ENCODE peak calls at places on chromosomes 1 and 21, in seven cellular contexts. L is left lung, M is heart left ventricle, H is Panc1, A is upper lobe of left lung, V is psoas muscle, K is HepG2. F is an unnamed sample.

GRCh38 chr1:3598051-3598471 is 13.2 kb downstream of the MEGF6 start:
- ATAC-seq in L (peak), M (no peak), H (no peak), A (no peak), V (no peak), K (no peak), F (no peak)

GRCh38 chr1:9990944-9991343 is 6.1 kb upstream of the RBP7 start:
- ATAC-seq in L (peak), M (peak), H (no peak), A (no peak), V (no peak), K (no peak), F (peak)

GRCh38 chr1:237059244-237059643 is 17.3 kb downstream of the RYR2 start:
- ATAC-seq in L (no peak), M (no peak), H (no peak), A (no peak), V (no peak), K (no peak), F (no peak)

GRCh38 chr1:30984991-30985503 is 76.5 kb upstream of the SDC3 start:
- ATAC-seq in L (no peak), M (no peak), H (no peak), A (no peak), V (no peak), K (no peak), F (no peak)

GRCh38 chr1:897176-897575 is 26.5 kb upstream of the SAMD11 start:
- ATAC-seq in L (no peak), M (no peak), H (no peak), A (no peak), V (no peak), K (no peak), F (no peak)

GRCh38 chr1:37478890-37479254 is 4.5 kb downstream of the ZC3H12A start:
- ATAC-seq in L (no peak), M (no peak), H (no peak), A (no peak), V (no peak), K (no peak), F (no peak)

GRCh38 chr1:101059945-101060542 is 34.5 kb upstream of the DPH5 start:
- ATAC-seq in L (no peak), M (no peak), H (no peak), A (no peak), V (no peak), K (no peak), F (no peak)

GRCh38 chr1:154423303-154423987 is 18.3 kb downstream of the IL6R start:
- ATAC-seq in L (no peak), M (no peak), H (no peak), A (no peak), V (no peak), K (no peak), F (no peak)

GRCh38 chr1:75125161-75125681 is 9.0 kb upstream of the LHX8 start:
- ATAC-seq in L (no peak), M (no peak), H (no peak), A (no peak), V (no peak), K (no peak), F (no peak)

GRCh38 chr1:58047265-58047858 is 499.2 kb downstream of the OMA1 start:
- ATAC-seq in L (peak), M (no peak), H (peak), A (peak), V (no peak), K (peak), F (no peak)

GRCh38 chr1:226436472-226436854 is 28.6 kb upstream of the PARP1 start:
- ATAC-seq in L (no peak), M (no peak), H (no peak), A (no peak), V (no peak), K (no peak), F (no peak)

GRCh38 chr1:245091818-245092637 is 62.8 kb upstream of the KIF26B start:
- ATAC-seq in L (peak), M (no peak), H (peak), A (peak), V (peak), K (peak), F (peak)

GRCh38 chr1:46202975-46203737 is at the start of gene LURAP1:
- ATAC-seq in L (peak), M (peak), H (peak), A (peak), V (peak), K (peak), F (peak)

GRCh38 chr1:236280438-236281285 is 1.1 kb downstream of the ERO1B start:
- ATAC-seq in L (no peak), M (no peak), H (peak), A (no peak), V (no peak), K (peak), F (no peak)

GRCh38 chr1:85602536-85602935 is 22.0 kb downstream of the CCN1 start:
- ATAC-seq in L (no peak), M (no peak), H (no peak), A (no peak), V (no peak), K (peak), F (no peak)

GRCh38 chr1:9454494-9455066 is 84.7 kb upstream of the SLC25A33 start:
- ATAC-seq in L (no peak), M (no peak), H (no peak), A (no peak), V (no peak), K (no peak), F (no peak)

GRCh38 chr1:36359383-36359782 is 26.3 kb downstream of the STK40 start:
- ATAC-seq in L (no peak), M (no peak), H (no peak), A (no peak), V (no peak), K (no peak), F (no peak)

GRCh38 chr1:178483251-178483957 is 13.4 kb downstream of the CLEC20A start:
- ATAC-seq in L (no peak), M (no peak), H (no peak), A (no peak), V (no peak), K (no peak), F (no peak)

GRCh38 chr1:66563094-66563800 is 29.3 kb downstream of the SGIP1 start:
- ATAC-seq in L (peak), M (peak), H (peak), A (peak), V (no peak), K (no peak), F (peak)

GRCh38 chr1:165501351-165501974 is 42.3 kb upstream of the LRRC52 start:
- ATAC-seq in L (no peak), M (no peak), H (no peak), A (no peak), V (peak), K (no peak), F (no peak)

GRCh38 chr1:107443027-107443426 is 302.2 kb downstream of the NTNG1 start:
- ATAC-seq in L (no peak), M (no peak), H (no peak), A (no peak), V (no peak), K (no peak), F (no peak)

GRCh38 chr1:9849691-9850441 is 26.1 kb upstream of the CLSTN1 start:
- ATAC-seq in L (no peak), M (no peak), H (no peak), A (no peak), V (no peak), K (no peak), F (no peak)

GRCh38 chr1:179872558-179872957 is 5.0 kb downstream of the TOR1AIP2 start:
- ATAC-seq in L (no peak), M (no peak), H (no peak), A (no peak), V (no peak), K (no peak), F (no peak)

GRCh38 chr1:109793486-109794318 is 30.0 kb upstream of the EPS8L3 start:
- ATAC-seq in L (peak), M (peak), H (peak), A (no peak), V (peak), K (no peak), F (peak)

GRCh38 chr1:91742848-91743292 is 143.1 kb downstream of the TGFBR3 start:
- ATAC-seq in L (peak), M (no peak), H (peak), A (no peak), V (no peak), K (no peak), F (peak)

GRCh38 chr1:167273027-167273800 is 52.5 kb downstream of the POU2F1 start:
- ATAC-seq in L (peak), M (peak), H (peak), A (no peak), V (peak), K (no peak), F (no peak)

GRCh38 chr1:156336242-156336641 is 1.9 kb downstream of the CCT3 start:
- ATAC-seq in L (no peak), M (no peak), H (no peak), A (no peak), V (no peak), K (no peak), F (no peak)
- H3K4me3 ChIP-seq in L (no peak), M (no peak), H (peak), A (no peak), V (peak), K (peak), F (peak)

DNA sequence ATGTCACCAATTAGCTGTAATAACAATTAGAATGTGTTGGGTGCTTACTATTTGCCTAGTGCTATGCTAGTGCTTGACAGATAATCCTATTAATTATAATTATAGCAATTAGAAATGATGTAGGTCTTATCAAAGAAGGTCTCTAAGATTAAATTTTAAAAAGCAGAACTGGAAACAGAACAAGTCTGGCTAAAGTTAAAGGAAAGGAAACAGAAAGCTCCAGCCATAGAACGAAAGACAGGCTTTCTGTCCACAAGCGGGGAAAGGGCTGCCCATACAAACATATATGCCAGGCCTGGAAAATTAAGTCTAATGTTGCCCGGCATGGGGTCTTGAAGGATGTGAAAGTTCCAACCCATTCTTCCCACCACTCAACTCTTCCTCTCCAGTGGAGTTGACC is 4.9 kb downstream of the PCNX2 start:
- ATAC-seq in L (no peak), M (no peak), H (no peak), A (no peak), V (no peak), K (no peak), F (no peak)
- H3K4me3 ChIP-seq in L (no peak), M (no peak), H (no peak), A (no peak), V (no peak), K (no peak), F (no peak)

GRCh38 chr1:17586172-17586963 is 46.9 kb downstream of the ARHGEF10L start:
- ATAC-seq in L (peak), M (no peak), H (peak), A (no peak), V (peak), K (peak), F (peak)

GRCh38 chr1:17585266-17585987 is 45.9 kb downstream of the ARHGEF10L start:
- ATAC-seq in L (no peak), M (no peak), H (no peak), A (no peak), V (no peak), K (no peak), F (no peak)

GRCh38 chr1:17584539-17584938 is 45.0 kb downstream of the ARHGEF10L start:
- ATAC-seq in L (no peak), M (no peak), H (no peak), A (no peak), V (no peak), K (no peak), F (no peak)

GRCh38 chr1:17587693-17588047 is 48.2 kb downstream of the ARHGEF10L start:
- ATAC-seq in L (no peak), M (peak), H (peak), A (no peak), V (peak), K (peak), F (peak)

GRCh38 chr1:17588048-17588781 is 48.7 kb downstream of the ARHGEF10L start:
- ATAC-seq in L (peak), M (peak), H (peak), A (peak), V (peak), K (peak), F (peak)
- H3K4me3 ChIP-seq in L (no peak), M (peak), H (no peak), A (peak), V (peak), K (no peak), F (no peak)

GRCh38 chr1:26700711-26701110 is 4.9 kb downstream of the ARID1A start:
- ATAC-seq in L (no peak), M (no peak), H (no peak), A (no peak), V (no peak), K (no peak), F (no peak)

GRCh38 chr1:26701995-26702679 is 6.3 kb downstream of the ARID1A start:
- ATAC-seq in L (no peak), M (no peak), H (no peak), A (no peak), V (no peak), K (no peak), F (no peak)

GRCh38 chr1:26703466-26703865 is 7.7 kb downstream of the ARID1A start:
- ATAC-seq in L (no peak), M (no peak), H (no peak), A (no peak), V (no peak), K (no peak), F (no peak)

GRCh38 chr1:26702680-26703038 is 6.8 kb downstream of the ARID1A start:
- ATAC-seq in L (no peak), M (no peak), H (no peak), A (no peak), V (no peak), K (no peak), F (no peak)

GRCh38 chr1:26701266-26701994 is 5.6 kb downstream of the ARID1A start:
- ATAC-seq in L (no peak), M (no peak), H (no peak), A (no peak), V (no peak), K (no peak), F (no peak)
- H3K4me3 ChIP-seq in L (no peak), M (no peak), H (no peak), A (no peak), V (peak), K (no peak), F (no peak)

DNA sequence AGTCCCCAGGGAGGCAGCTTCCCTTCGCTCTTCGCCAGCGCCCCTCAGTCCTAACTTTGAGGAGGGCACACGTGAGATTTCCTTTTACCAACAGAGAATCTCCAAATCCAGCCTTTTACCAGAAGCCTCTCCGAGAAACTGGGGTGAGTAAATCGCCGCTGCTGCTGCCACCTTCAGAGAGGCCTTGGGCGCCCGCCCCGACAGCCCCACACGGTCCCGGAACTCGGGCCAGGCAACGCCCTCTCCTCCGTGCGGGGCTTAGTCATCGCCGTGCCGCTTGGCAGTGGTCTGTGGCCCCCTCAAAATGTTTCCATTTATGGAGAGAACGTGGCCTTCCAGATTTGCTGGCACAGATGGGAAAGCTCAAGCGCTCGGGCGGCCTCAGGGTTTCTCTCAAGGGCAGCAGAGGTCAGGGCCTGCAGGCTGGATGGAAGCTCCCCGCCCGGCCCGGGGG is 41.4 kb upstream of the COL6A2 start:
- ATAC-seq in L (peak), M (peak), H (no peak), A (peak), V (peak), K (no peak), F (peak)
- H3K4me3 ChIP-seq in L (no peak), M (no peak), H (no peak), A (no peak), V (no peak), K (no peak), F (no peak)

GRCh38 chr1:29121951-29122661 is 1.6 kb downstream of the TMEM200B start:
- ATAC-seq in L (peak), M (no peak), H (no peak), A (no peak), V (no peak), K (no peak), F (peak)
- H3K4me3 ChIP-seq in L (peak), M (peak), H (peak), A (peak), V (peak), K (no peak), F (peak)

GRCh38 chr1:242447682-242448081 is 76.8 kb downstream of the PLD5 start:
- ATAC-seq in L (no peak), M (no peak), H (no peak), A (no peak), V (no peak), K (no peak), F (no peak)
- H3K4me3 ChIP-seq in L (no peak), M (no peak), H (no peak), A (no peak), V (no peak), K (no peak), F (no peak)

DNA sequence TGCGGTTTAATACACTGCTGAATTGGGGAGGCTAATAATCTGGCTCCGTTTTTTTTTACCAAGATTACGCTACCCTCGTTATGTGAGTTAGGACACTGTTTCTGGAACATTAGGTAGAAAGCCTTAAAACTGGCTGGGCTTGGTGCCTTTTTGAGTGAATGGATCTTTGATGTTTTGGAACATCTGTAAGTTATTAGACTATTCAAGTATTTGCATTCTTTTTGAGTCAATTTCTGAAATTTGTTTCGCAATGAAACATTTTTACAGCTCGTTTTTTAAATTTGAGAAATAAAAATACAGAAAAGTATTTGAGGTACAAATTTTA is 106.9 kb downstream of the LTN1 start:
- ATAC-seq in L (no peak), M (no peak), H (no peak), A (no peak), V (no peak), K (no peak), F (no peak)
- H3K4me3 ChIP-seq in L (no peak), M (no peak), H (no peak), A (no peak), V (no peak), K (no peak), F (no peak)

GRCh38 chr1:174273766-174274165 is 114.4 kb downstream of the RABGAP1L start:
- ATAC-seq in L (no peak), M (no peak), H (no peak), A (no peak), V (no peak), K (no peak), F (no peak)

GRCh38 chr1:174273190-174273589 is 113.9 kb downstream of the RABGAP1L start:
- ATAC-seq in L (no peak), M (no peak), H (no peak), A (no peak), V (no peak), K (no peak), F (no peak)

GRCh38 chr1:174274452-174274851 is 115.1 kb downstream of the RABGAP1L start:
- ATAC-seq in L (no peak), M (no peak), H (no peak), A (no peak), V (no peak), K (peak), F (no peak)

GRCh38 chr1:174274884-174275283 is 115.6 kb downstream of the RABGAP1L start:
- ATAC-seq in L (no peak), M (no peak), H (no peak), A (no peak), V (no peak), K (no peak), F (no peak)

DNA sequence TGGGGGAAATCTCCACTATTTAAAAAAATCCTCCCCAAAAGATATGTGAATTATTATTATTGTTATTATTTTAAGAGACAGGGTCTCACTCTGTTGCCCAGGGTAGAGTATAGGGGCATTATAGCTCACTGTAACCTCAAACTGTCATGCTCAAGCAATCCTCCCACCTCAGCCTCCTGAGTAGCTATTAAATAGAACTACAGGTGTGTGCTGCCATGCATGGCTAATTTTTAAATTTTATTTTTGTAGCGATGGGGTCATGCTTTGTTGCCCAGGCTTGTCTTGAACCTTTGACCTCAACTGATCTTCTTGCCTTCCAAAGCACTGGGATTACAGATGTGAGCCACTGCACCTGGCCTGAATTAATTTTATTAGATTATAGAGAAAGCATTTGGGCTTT is 116.8 kb downstream of the RABGAP1L start:
- ATAC-seq in L (no peak), M (no peak), H (no peak), A (no peak), V (no peak), K (no peak), F (no peak)
- H3K4me3 ChIP-seq in L (no peak), M (no peak), H (no peak), A (no peak), V (no peak), K (no peak), F (no peak)

F was measured in gastroesophageal sphincter.